ENCODE peak calls at places on chromosomes 2 and 18, in eight cellular contexts. F is cardiac fibroblast, H is foreskin keratinocyte, C is LoVo, W is neuronal stem cell, O is HEK293T, G is T-helper 9 cell, E is foreskin fibroblast. X is an unnamed sample.

GRCh38 chr2:38074775-38075435 is 1.0 kb downstream of the CYP1B1 start:
- DNase-seq in F (peak), H (peak), C (no peak), W (peak), O (no peak), G (no peak), E (peak), X (no peak)

GRCh38 chr2:73640537-73640936 is 1.7 kb downstream of the NAT8 start:
- DNase-seq in F (peak), H (no peak), C (no peak), W (no peak), O (no peak), G (no peak), E (peak), X (peak)

GRCh38 chr2:71783815-71784214 is 330.5 kb downstream of the DYSF start:
- DNase-seq in F (no peak), H (no peak), C (no peak), W (no peak), O (no peak), G (no peak), E (no peak), X (no peak)

GRCh38 chr2:189558516-189559263 is 21.9 kb downstream of the SLC40A1 start:
- DNase-seq in F (no peak), H (no peak), C (no peak), W (no peak), O (no peak), G (no peak), E (no peak), X (no peak)

GRCh38 chr18:74644713-74645112 is 47.0 kb downstream of the ZNF407 start:
- DNase-seq in F (no peak), H (no peak), C (no peak), W (no peak), O (no peak), G (no peak), E (no peak), X (no peak)

GRCh38 chr2:25576596-25576995 is 96.8 kb downstream of the DTNB start:
- DNase-seq in F (no peak), H (no peak), C (no peak), W (no peak), O (no peak), G (no peak), E (no peak), X (no peak)

GRCh38 chr2:109117780-109118179 is 11.2 kb upstream of the SH3RF3 start:
- DNase-seq in F (no peak), H (no peak), C (no peak), W (no peak), O (no peak), G (no peak), E (no peak), X (peak)

GRCh38 chr2:136235451-136236418 is 117.8 kb upstream of the CXCR4 start:
- DNase-seq in F (peak), H (peak), C (peak), W (no peak), O (no peak), G (no peak), E (peak), X (peak)

GRCh38 chr18:3790702-3791101 is 340.7 kb downstream of the TGIF1 start:
- DNase-seq in F (peak), H (no peak), C (no peak), W (no peak), O (no peak), G (no peak), E (no peak), X (no peak)

X was measured in MCF 10A.